ENCODE peak calls at places on chromosomes 3 and 15, in nine cellular contexts. A is keratinocyte; L is fibroblast of lung; B is right lobe of liver; E is left ventricle myocardium inferior; G is body of pancreas; N is CD4-positive, alpha-beta T cell; O is CD8-positive, alpha-beta memory T cell; P is endothelial cell of umbilical vein. F is an unnamed sample.

GRCh38 chr15:48507416-48508065 is 138.0 kb downstream of the FBN1 start:
- DNase-seq in A (no peak), L (peak), B (no peak), E (no peak), G (peak), N (no peak), O (no peak), P (peak), F (no peak)

GRCh38 chr3:67437789-67438188 is 216.6 kb downstream of the SUCLG2 start:
- DNase-seq in A (no peak), L (no peak), B (no peak), E (no peak), G (no peak), N (no peak), O (no peak), P (no peak), F (no peak)

GRCh38 chr3:15272431-15273196 is 59.8 kb downstream of the SH3BP5 start:
- DNase-seq in A (no peak), L (no peak), B (peak), E (no peak), G (no peak), N (no peak), O (no peak), P (no peak), F (no peak)

GRCh38 chr3:134445631-134446030 is 40.2 kb downstream of the ANAPC13 start:
- DNase-seq in A (no peak), L (peak), B (peak), E (no peak), G (no peak), N (no peak), O (no peak), P (peak), F (no peak)

GRCh38 chr15:39741258-39741657 is 41.4 kb downstream of the FSIP1 start:
- DNase-seq in A (no peak), L (peak), B (no peak), E (no peak), G (no peak), N (no peak), O (no peak), P (no peak), F (no peak)

GRCh38 chr15:60966316-60966715 is 262.8 kb downstream of the RORA start:
- DNase-seq in A (no peak), L (peak), B (no peak), E (no peak), G (no peak), N (no peak), O (no peak), P (no peak), F (no peak)

GRCh38 chr15:25967120-25967519 is 104.0 kb upstream of the ATP10A start:
- DNase-seq in A (no peak), L (no peak), B (no peak), E (no peak), G (no peak), N (no peak), O (no peak), P (no peak), F (no peak)

GRCh38 chr15:72047020-72047419 is 70.9 kb downstream of the MYO9A start:
- DNase-seq in A (no peak), L (peak), B (no peak), E (no peak), G (no peak), N (no peak), O (no peak), P (no peak), F (no peak)

DNA sequence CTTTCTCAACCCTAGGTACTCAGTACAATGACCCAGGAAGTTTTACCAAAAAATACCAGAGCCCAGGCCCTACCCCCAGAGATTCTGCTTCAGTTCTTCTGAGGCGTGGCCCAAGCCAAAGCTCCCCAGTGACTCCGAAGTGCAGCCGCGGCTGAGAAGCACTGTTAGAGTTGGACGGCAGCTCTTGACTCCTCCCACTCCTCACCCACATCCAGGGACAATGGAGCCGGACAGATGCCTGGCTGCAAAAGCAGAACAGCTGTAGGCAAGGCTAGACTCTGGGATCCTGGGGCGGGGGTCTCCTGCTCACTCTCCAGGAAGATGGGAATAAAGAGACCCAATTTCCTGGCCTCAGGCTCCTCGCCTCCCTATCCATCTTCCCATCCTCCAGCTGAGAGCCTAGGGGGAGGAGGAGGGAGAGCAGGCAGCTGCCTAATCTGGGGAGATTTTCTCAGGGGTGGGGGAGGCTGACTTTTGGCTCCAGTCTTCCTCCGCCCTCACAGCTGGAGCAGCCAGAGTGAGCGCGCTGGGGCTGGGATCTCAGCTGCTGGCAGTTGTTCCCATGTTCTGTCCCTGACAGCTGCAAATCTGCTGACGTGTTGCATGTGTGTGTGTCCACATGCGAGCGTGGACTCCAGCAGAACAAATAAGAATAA is 223.8 kb downstream of the OPA1 start:
- DNase-seq in A (no peak), L (peak), B (peak), E (peak), G (peak), N (no peak), O (no peak), P (no peak), F (peak)
- H3K27ac ChIP-seq in A (no peak), L (no peak), B (no peak), E (peak), G (peak), N (no peak), O (no peak), P (no peak), F (no peak)

GRCh38 chr3:112445839-112446238 is 53.4 kb downstream of the BTLA start:
- DNase-seq in A (no peak), L (peak), B (no peak), E (no peak), G (no peak), N (no peak), O (no peak), P (peak), F (no peak)
- H3K27ac ChIP-seq in A (no peak), L (no peak), B (no peak), E (no peak), G (no peak), N (no peak), O (no peak), P (no peak), F (no peak)

DNA sequence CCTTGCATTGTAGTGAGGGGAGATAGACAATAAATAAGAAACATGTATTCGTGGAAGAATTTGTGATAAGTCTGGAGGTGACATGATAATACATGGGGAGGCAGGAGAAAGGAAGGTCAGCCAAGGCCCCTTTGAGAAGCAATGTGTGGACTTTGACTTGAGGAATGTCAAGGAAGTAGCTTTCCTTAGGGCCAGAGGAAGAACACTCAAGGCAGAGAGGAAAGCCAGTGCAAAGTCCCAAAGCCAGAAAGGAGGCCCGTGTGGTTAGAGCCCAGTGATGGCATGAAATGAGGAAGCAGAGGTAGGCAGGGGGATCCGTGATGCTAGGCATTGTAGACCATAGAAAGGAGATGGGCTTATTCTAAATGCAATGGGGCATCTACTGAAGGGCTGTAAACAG is 192.3 kb downstream of the NR1D2 start:
- DNase-seq in A (no peak), L (no peak), B (no peak), E (no peak), G (no peak), N (no peak), O (no peak), P (no peak), F (no peak)
- H3K27ac ChIP-seq in A (no peak), L (no peak), B (no peak), E (no peak), G (no peak), N (no peak), O (no peak), P (no peak), F (no peak)

DNA sequence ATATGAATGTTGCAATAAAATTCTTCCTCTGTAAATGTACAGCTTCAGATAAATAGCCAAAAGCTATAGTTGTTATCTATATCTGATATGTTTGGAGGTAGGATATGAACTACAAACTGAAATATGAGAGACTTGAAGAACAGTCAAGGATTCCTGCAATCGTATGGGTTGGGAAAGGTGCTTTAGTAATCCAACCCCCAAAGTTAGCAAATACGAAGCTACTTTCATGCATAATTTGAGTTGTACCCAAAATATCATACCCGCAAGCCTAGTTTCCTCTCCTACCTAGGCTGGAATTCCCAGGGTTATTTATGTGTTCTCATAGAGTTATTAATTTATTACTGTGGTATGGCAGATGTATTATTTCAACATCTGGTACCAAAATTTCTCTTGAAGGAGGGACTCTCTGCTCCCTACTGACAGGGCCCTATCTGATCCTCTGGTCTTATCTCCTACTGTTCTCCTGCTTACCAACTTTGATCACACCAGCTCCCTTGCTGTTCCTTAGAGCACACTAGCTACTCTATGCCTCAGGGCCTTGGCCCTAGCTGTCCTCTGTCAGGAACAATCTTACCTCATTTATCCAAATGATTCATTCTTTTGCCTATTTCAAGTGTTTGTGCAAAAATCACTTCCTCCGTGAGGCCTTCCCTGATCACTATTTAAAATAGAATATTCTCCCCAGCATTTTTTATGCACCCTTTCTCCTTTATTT is 140.4 kb upstream of the CCDC54 start:
- DNase-seq in A (no peak), L (no peak), B (no peak), E (no peak), G (no peak), N (no peak), O (no peak), P (no peak), F (no peak)
- H3K27ac ChIP-seq in A (peak), L (no peak), B (no peak), E (peak), G (no peak), N (no peak), O (no peak), P (no peak), F (peak)

GRCh38 chr15:32716960-32717289 is 879 bp upstream of the GREM1 start:
- DNase-seq in A (no peak), L (no peak), B (no peak), E (no peak), G (no peak), N (no peak), O (no peak), P (no peak), F (no peak)
- H3K27ac ChIP-seq in A (no peak), L (peak), B (no peak), E (no peak), G (no peak), N (no peak), O (no peak), P (no peak), F (peak)

GRCh38 chr3:132623646-132624045 is 26.6 kb downstream of the ACKR4 start:
- DNase-seq in A (no peak), L (no peak), B (no peak), E (no peak), G (no peak), N (no peak), O (no peak), P (no peak), F (no peak)

GRCh38 chr3:132626955-132627354 is 29.9 kb downstream of the ACKR4 start:
- DNase-seq in A (no peak), L (no peak), B (no peak), E (no peak), G (no peak), N (no peak), O (no peak), P (no peak), F (no peak)

GRCh38 chr3:132624790-132625189 is 27.7 kb downstream of the ACKR4 start:
- DNase-seq in A (no peak), L (no peak), B (no peak), E (no peak), G (no peak), N (no peak), O (no peak), P (no peak), F (no peak)

GRCh38 chr3:132628157-132628556 is 31.1 kb downstream of the ACKR4 start:
- DNase-seq in A (no peak), L (no peak), B (no peak), E (no peak), G (no peak), N (no peak), O (no peak), P (no peak), F (no peak)

GRCh38 chr3:132625613-132626012 is 28.5 kb downstream of the ACKR4 start:
- DNase-seq in A (no peak), L (no peak), B (no peak), E (no peak), G (no peak), N (no peak), O (no peak), P (no peak), F (no peak)
- H3K27ac ChIP-seq in A (no peak), L (no peak), B (no peak), E (no peak), G (no peak), N (no peak), O (no peak), P (no peak), F (no peak)

GRCh38 chr15:64193971-64194370 is 31.1 kb upstream of the PPIB start:
- DNase-seq in A (no peak), L (no peak), B (no peak), E (no peak), G (no peak), N (no peak), O (no peak), P (no peak), F (no peak)

GRCh38 chr15:64197425-64197824 is 34.6 kb upstream of the PPIB start:
- DNase-seq in A (no peak), L (no peak), B (no peak), E (no peak), G (no peak), N (no peak), O (no peak), P (no peak), F (no peak)

GRCh38 chr15:64187396-64188191 is 24.8 kb upstream of the PPIB start:
- DNase-seq in A (peak), L (no peak), B (no peak), E (no peak), G (no peak), N (no peak), O (no peak), P (peak), F (no peak)

DNA sequence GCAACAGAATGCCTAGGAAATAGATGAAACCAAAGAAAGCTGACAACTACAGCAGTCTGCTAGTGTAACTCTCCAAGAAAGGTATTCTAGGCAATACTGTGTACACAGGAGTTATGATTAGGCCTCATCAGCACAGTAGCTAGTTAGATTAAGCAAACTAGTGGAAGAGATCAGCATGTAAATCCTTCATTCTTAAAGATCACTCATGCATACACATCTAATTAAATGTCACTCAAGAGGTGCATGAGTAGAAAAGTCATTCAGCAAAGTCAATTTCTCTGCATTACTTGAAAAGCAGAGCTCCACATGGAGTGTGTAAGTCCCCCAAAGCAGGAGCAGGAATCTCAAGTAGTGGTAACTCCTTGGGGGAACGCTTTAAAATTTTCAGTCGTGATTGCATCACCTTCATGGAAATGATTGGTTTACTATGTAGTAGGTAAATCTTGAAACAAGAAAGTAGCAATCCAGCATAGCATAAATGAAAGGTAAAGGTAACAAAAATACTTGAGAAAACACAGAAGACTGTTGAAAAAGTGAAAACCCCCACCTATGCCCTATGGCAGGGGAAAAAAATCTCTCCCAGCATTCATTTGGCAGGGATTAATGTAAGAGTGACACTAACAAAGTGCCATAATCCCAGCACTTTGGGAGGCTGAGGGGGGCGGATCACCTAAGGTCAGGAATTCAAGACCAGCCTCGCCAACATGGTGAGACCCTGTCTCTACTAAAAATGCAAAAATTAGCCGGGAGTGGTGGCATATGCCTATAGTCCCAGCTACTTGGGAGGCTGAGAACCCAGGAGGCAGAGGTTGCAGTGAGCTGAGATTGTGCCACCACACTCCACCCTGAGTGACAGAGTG is 29.4 kb upstream of the PPIB start:
- DNase-seq in A (no peak), L (no peak), B (no peak), E (no peak), G (no peak), N (no peak), O (no peak), P (no peak), F (no peak)
- H3K27ac ChIP-seq in A (no peak), L (no peak), B (no peak), E (no peak), G (no peak), N (no peak), O (no peak), P (no peak), F (no peak)